ENCODE peak calls at places on chromosomes 16 and 17, in seven cellular contexts. T is ascending aorta; O is CD4-positive, alpha-beta memory T cell; Q is thoracic aorta; B is cardiac muscle cell; L is H9; E is Panc1. U is an unnamed sample. For H3K27me3 and H3K4me1, the result is how much of the 10 kb centered on the place peaks cover.

GRCh38 chr16:22372882-22373661 is 1.3 kb downstream of the CDR2 start:
- DNase-seq in O (no peak), E (no peak), L (no peak), B (no peak), Q (no peak), T (no peak), U (no peak)

GRCh38 chr17:38585056-38585804 is 20.5 kb downstream of the SRCIN1 start:
- DNase-seq in Q (no peak), B (no peak), O (no peak), E (no peak), T (no peak), L (peak), U (no peak)

GRCh38 chr16:28587386-28587785 is 9.5 kb downstream of the SULT1A2 start:
- DNase-seq in T (no peak), Q (no peak), B (no peak), E (no peak), O (no peak), L (no peak), U (no peak)

GRCh38 chr16:57711331-57711730 is 16.7 kb downstream of the DRC7 start:
- DNase-seq in E (no peak), B (no peak), Q (no peak), T (peak), L (no peak), O (no peak), U (no peak)

GRCh38 chr16:5064915-5065314 is 841 bp downstream of the C16orf89 start:
- DNase-seq in O (no peak), E (no peak), L (no peak), T (no peak), Q (no peak), B (no peak), U (no peak)

GRCh38 chr17:33952425-33952824 is 302.7 kb upstream of the CCL2 start:
- DNase-seq in E (no peak), Q (no peak), T (no peak), L (no peak), O (no peak), B (no peak), U (no peak)

GRCh38 chr16:73028263-73028662 is 19.7 kb downstream of the ZFHX3 start:
- DNase-seq in L (no peak), T (no peak), Q (no peak), B (no peak), E (no peak), O (no peak), U (no peak)

GRCh38 chr16:82088483-82088882 is 53.4 kb downstream of the HSD17B2 start:
- DNase-seq in B (no peak), O (no peak), Q (no peak), E (no peak), L (no peak), T (no peak), U (no peak)

GRCh38 chr16:27499659-27500055 is 50.1 kb downstream of the GTF3C1 start:
- DNase-seq in O (no peak), L (no peak), T (no peak), B (no peak), Q (no peak), E (no peak), U (no peak)

GRCh38 chr17:64005734-64006167 is 7.6 kb downstream of the PRR29 start:
- DNase-seq in O (no peak), B (no peak), L (peak), Q (no peak), T (peak), E (no peak), U (no peak)

GRCh38 chr16:2968738-2969544 is at the start of gene PAQR4:
- DNase-seq in B (peak), Q (no peak), E (no peak), L (peak), T (peak), O (peak), U (peak)

GRCh38 chr17:83058478-83059167 is 20.8 kb upstream of the METRNL start:
- DNase-seq in L (no peak), B (no peak), E (no peak), T (peak), O (no peak), Q (peak), U (peak)

GRCh38 chr17:62309381-62309780 is 71.0 kb upstream of the EFCAB3 start:
- DNase-seq in O (no peak), T (no peak), L (no peak), Q (no peak), E (no peak), B (no peak), U (no peak)

GRCh38 chr17:51322390-51323029 is 62.2 kb downstream of the UTP18 start:
- DNase-seq in L (peak), O (no peak), B (peak), T (no peak), E (peak), Q (no peak), U (no peak)

GRCh38 chr17:72580321-72581127 is 459.7 kb downstream of the SOX9 start:
- DNase-seq in L (no peak), Q (no peak), E (no peak), B (no peak), O (no peak), T (no peak), U (peak)

GRCh38 chr16:10683160-10683559 is 11.6 kb downstream of the TEKT5 start:
- DNase-seq in L (peak), O (no peak), Q (no peak), E (no peak), B (no peak), T (no peak), U (no peak)

GRCh38 chr16:1174477-1175357 is 21.8 kb downstream of the CACNA1H start:
- DNase-seq in T (no peak), E (no peak), O (no peak), B (no peak), L (no peak), Q (no peak), U (peak)

GRCh38 chr17:14157822-14158221 is 78.8 kb downstream of the CDRT15 start:
- DNase-seq in E (no peak), B (no peak), L (no peak), O (no peak), Q (no peak), T (no peak), U (no peak)

GRCh38 chr16:21338537-21339268 is 60.6 kb upstream of the CRYM start:
- DNase-seq in L (no peak), T (no peak), O (no peak), B (no peak), E (no peak), Q (no peak), U (no peak)

GRCh38 chr17:77107506-77108433 is 33.0 kb upstream of the SEC14L1 start:
- DNase-seq in Q (no peak), L (no peak), E (no peak), B (no peak), T (no peak), O (peak), U (no peak)

GRCh38 chr16:81697886-81698635 is 81.0 kb upstream of the PLCG2 start:
- DNase-seq in Q (no peak), L (no peak), O (no peak), E (no peak), B (no peak), T (no peak), U (no peak)

GRCh38 chr16:48687421-48688038 is 77.5 kb upstream of the N4BP1 start:
- DNase-seq in B (peak), O (no peak), L (peak), T (no peak), Q (no peak), E (peak), U (peak)

GRCh38 chr16:88374736-88375135 is 8.0 kb upstream of the ZNF469 start:
- DNase-seq in T (no peak), E (no peak), Q (no peak), O (no peak), L (no peak), B (no peak), U (no peak)

GRCh38 chr17:63622571-63623390 is 564 bp downstream of the MAP3K3 start:
- DNase-seq in B (peak), Q (peak), L (peak), E (no peak), T (peak), O (peak), U (peak)

GRCh38 chr16:31357324-31358156 is 2.6 kb downstream of the ITGAX start:
- DNase-seq in B (peak), E (no peak), L (no peak), O (no peak), Q (no peak), T (no peak), U (no peak)

GRCh38 chr17:14593956-14594355 is 293.1 kb downstream of the HS3ST3B1 start:
- DNase-seq in Q (no peak), T (no peak), O (no peak), E (no peak), B (no peak), L (no peak), U (no peak)

GRCh38 chr17:74961657-74962360 is 10.8 kb downstream of the HID1 start:
- DNase-seq in L (peak), O (peak), Q (peak), E (no peak), T (peak), B (peak), U (peak)

GRCh38 chr16:70396209-70396904 is 42.5 kb downstream of the ST3GAL2 start:
- DNase-seq in B (peak), E (no peak), Q (no peak), O (no peak), T (no peak), L (no peak), U (no peak)

GRCh38 chr16:23640669-23640958 is 496 bp downstream of the PALB2 start:
- DNase-seq in Q (no peak), L (no peak), T (no peak), B (no peak), O (no peak), E (no peak), U (no peak)

GRCh38 chr17:69454051-69454450 is 39.6 kb downstream of the MAP2K6 start:
- DNase-seq in Q (no peak), T (no peak), L (no peak), O (no peak), E (no peak), B (no peak), U (no peak)

GRCh38 chr16:73149329-73149728 is 101.4 kb upstream of the ZFHX3 start:
- DNase-seq in Q (no peak), E (no peak), O (no peak), L (no peak), B (no peak), T (no peak), U (no peak)

GRCh38 chr17:49454050-49454449 is 39.4 kb upstream of the PHB1 start:
- DNase-seq in E (no peak), L (no peak), B (no peak), O (no peak), Q (no peak), T (no peak), U (peak)

GRCh38 chr17:81579821-81580321 is 27.7 kb upstream of the FAAP100 start:
- DNase-seq in L (peak), B (no peak), Q (no peak), E (no peak), T (no peak), O (no peak), U (no peak)

GRCh38 chr17:36931096-36931696 is 6.1 kb upstream of the LHX1 start:
- DNase-seq in E (no peak), L (no peak), Q (no peak), T (no peak), O (no peak), B (no peak), U (no peak)

GRCh38 chr17:36926701-36927100 is 10.6 kb upstream of the LHX1 start:
- DNase-seq in O (no peak), B (no peak), Q (no peak), E (no peak), T (no peak), L (no peak), U (no peak)

GRCh38 chr17:36926226-36926625 is 11.0 kb upstream of the LHX1 start:
- DNase-seq in O (no peak), T (no peak), B (no peak), Q (no peak), E (no peak), L (no peak), U (no peak)

GRCh38 chr17:36930501-36930900 is 6.8 kb upstream of the LHX1 start:
- DNase-seq in O (no peak), L (no peak), Q (no peak), B (no peak), E (no peak), T (no peak), U (no peak)

GRCh38 chr17:36928450-36929125 is 8.7 kb upstream of the LHX1 start:
- DNase-seq in B (no peak), Q (no peak), E (no peak), O (no peak), T (no peak), L (peak), U (no peak)
- H3K27me3 ChIP-seq in B (under half), Q (under half), E (under half), O (under half), T (under half), L (under half), U (under half)

GRCh38 chr17:2239170-2239551 is 64.4 kb downstream of the SMG6 start:
- DNase-seq in Q (no peak), T (no peak), B (no peak), O (no peak), E (no peak), L (no peak), U (no peak)
- H3K4me1 ChIP-seq in Q (under half), T (under half), B (under half), O (under half), E (under half), L (under half), U (under half)

GRCh38 chr17:18107971-18108370 is 585 bp upstream of the MYO15A start:
- DNase-seq in O (no peak), Q (no peak), B (no peak), L (no peak), E (no peak), T (no peak), U (no peak)

GRCh38 chr17:18108400-18109312 is at the start of gene MYO15A:
- DNase-seq in L (no peak), Q (no peak), T (no peak), B (no peak), E (no peak), O (no peak), U (no peak)

GRCh38 chr17:18111330-18111971 is 2.9 kb downstream of the MYO15A start:
- DNase-seq in T (no peak), L (no peak), O (no peak), Q (no peak), E (no peak), B (no peak), U (no peak)

GRCh38 chr17:18110636-18111145 is 2.1 kb downstream of the MYO15A start:
- DNase-seq in Q (no peak), E (no peak), T (no peak), O (no peak), B (no peak), L (no peak), U (no peak)

GRCh38 chr17:18109935-18110334 is 1.4 kb downstream of the MYO15A start:
- DNase-seq in B (no peak), O (no peak), L (no peak), Q (no peak), T (no peak), E (no peak), U (no peak)
- H3K27ac ChIP-seq in B (no peak), O (no peak), L (no peak), Q (no peak), T (no peak), E (no peak), U (no peak)

GRCh38 chr17:41888332-41888965 is 23.2 kb upstream of the KLHL11 start:
- DNase-seq in O (no peak), B (no peak), E (no peak), T (no peak), Q (no peak), L (no peak), U (no peak)

GRCh38 chr17:41880130-41880529 is 14.9 kb upstream of the KLHL11 start:
- DNase-seq in E (no peak), T (no peak), Q (no peak), O (no peak), L (no peak), B (no peak), U (no peak)

GRCh38 chr17:41885733-41886132 is 20.5 kb upstream of the KLHL11 start:
- DNase-seq in B (peak), O (no peak), L (no peak), Q (no peak), T (no peak), E (no peak), U (no peak)

DNA sequence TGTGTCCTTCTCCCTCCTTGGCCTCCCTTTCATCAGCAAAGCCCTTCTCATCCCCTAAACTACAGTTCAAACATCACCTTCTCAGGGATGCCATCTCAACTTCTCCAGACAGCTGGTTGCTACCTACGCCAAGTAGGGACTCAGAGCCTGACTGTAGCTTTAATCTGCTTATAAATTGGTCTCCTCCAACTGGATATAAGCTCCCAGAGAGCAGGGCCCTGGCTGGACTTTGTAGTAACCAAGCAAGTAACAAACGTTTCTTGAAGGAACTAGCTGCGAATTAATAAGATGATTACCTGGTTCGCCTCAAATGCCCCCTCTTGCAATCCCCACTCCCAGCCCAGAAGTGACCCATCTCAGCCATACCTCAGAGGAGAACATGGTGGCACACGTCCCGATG is 17.5 kb upstream of the KLHL11 start:
- DNase-seq in E (no peak), Q (no peak), L (no peak), O (no peak), B (no peak), T (no peak), U (no peak)
- H3K27me3 ChIP-seq in E (under half), Q (under half), L (under half), O (under half), B (under half), T (under half), U (under half)

U was measured in pancreas.